ENCODE peak calls at places on chromosomes 4 and X, in six cellular contexts. I is endothelial cell; O is CD4-positive, alpha-beta T cell; Z is right lobe of liver; W is glutamatergic neuron; T is MM.1S. S is an unnamed sample.

GRCh38 chrX:11367609-11368430 is 74.6 kb downstream of the AMELX start:
- DNase-seq in I (peak; percentile 3), O (no peak), Z (no peak), W (no peak), T (no peak), S (no peak)

GRCh38 chr4:3868146-3868840 is 102.1 kb downstream of the ADRA2C start:
- DNase-seq in I (peak; percentile 45), O (peak; percentile 22), Z (no peak), W (peak; percentile 8), T (peak; percentile 18), S (peak; percentile 15)

GRCh38 chr4:8830611-8831200 is 40.9 kb downstream of the HMX1 start:
- DNase-seq in I (no peak), O (peak; percentile 26), Z (no peak), W (no peak), T (no peak), S (no peak)

GRCh38 chrX:5857232-5857631 is 371.4 kb downstream of the NLGN4X start:
- DNase-seq in I (no peak), O (no peak), Z (no peak), W (no peak), T (no peak), S (no peak)

GRCh38 chrX:11040405-11040804 is 70.7 kb upstream of the HCCS start:
- DNase-seq in I (no peak), O (no peak), Z (no peak), W (no peak), T (no peak), S (no peak)

GRCh38 chr4:82900016-82900334 is 560 bp upstream of the THAP9 start:
- DNase-seq in I (no peak), O (no peak), Z (no peak), W (no peak), T (peak; percentile 47), S (no peak)

GRCh38 chr4:20305976-20306375 is 54.3 kb downstream of the SLIT2 start:
- DNase-seq in I (no peak), O (no peak), Z (no peak), W (no peak), T (peak; percentile 41), S (no peak)

GRCh38 chr4:67549123-67549522 is 3.8 kb upstream of the CENPC start:
- DNase-seq in I (no peak), O (no peak), Z (no peak), W (no peak), T (peak; percentile 68), S (no peak)

GRCh38 chr4:114015444-114015899 is 36.0 kb upstream of the ARSJ start:
- DNase-seq in I (no peak), O (no peak), Z (no peak), W (no peak), T (no peak), S (no peak)

GRCh38 chr4:124018383-124019317 is 622.1 kb downstream of the SPRY1 start:
- DNase-seq in I (no peak), O (no peak), Z (peak; percentile 24), W (no peak), T (peak; percentile 84), S (peak; percentile 1)

GRCh38 chr4:188299161-188299560 is 159.9 kb downstream of the TRIML1 start:
- DNase-seq in I (no peak), O (no peak), Z (no peak), W (no peak), T (no peak), S (no peak)

GRCh38 chr4:25818293-25819240 is 44.2 kb downstream of the SEL1L3 start:
- DNase-seq in I (no peak), O (no peak), Z (no peak), W (no peak), T (no peak), S (no peak)

GRCh38 chr4:89253306-89253705 is 54.3 kb downstream of the GPRIN3 start:
- DNase-seq in I (no peak), O (no peak), Z (no peak), W (no peak), T (peak; percentile 33), S (no peak)

GRCh38 chr4:82833696-82834313 is 35.2 kb upstream of the SCD5 start:
- DNase-seq in I (no peak), O (no peak), Z (no peak), W (no peak), T (no peak), S (no peak)

GRCh38 chr4:3342182-3342854 is 49.5 kb downstream of the RGS12 start:
- DNase-seq in I (no peak), O (no peak), Z (no peak), W (no peak), T (no peak), S (peak; percentile 69)

GRCh38 chr4:185033950-185034349 is 15.7 kb downstream of the HELT start:
- DNase-seq in I (no peak), O (no peak), Z (no peak), W (no peak), T (peak; percentile 85), S (no peak)

GRCh38 chr4:13088726-13089658 is 395.1 kb downstream of the RAB28 start:
- DNase-seq in I (no peak), O (no peak), Z (no peak), W (no peak), T (no peak), S (no peak)

GRCh38 chr4:187606581-187606980 is 389.0 kb upstream of the ZFP42 start:
- DNase-seq in I (peak; percentile 48), O (no peak), Z (no peak), W (peak; percentile 46), T (peak; percentile 46), S (peak; percentile 15)

GRCh38 chr4:184503869-184504300 is 29.5 kb upstream of the IRF2 start:
- DNase-seq in I (no peak), O (no peak), Z (no peak), W (no peak), T (no peak), S (peak; percentile 33)

GRCh38 chr4:151955721-151956340 is 195.0 kb upstream of the GATB start:
- DNase-seq in I (no peak), O (no peak), Z (no peak), W (no peak), T (no peak), S (no peak)

GRCh38 chr4:139084425-139085093 is 69.0 kb downstream of the NOCT start:
- DNase-seq in I (peak; percentile 90), O (no peak), Z (peak; percentile 89), W (no peak), T (no peak), S (no peak)

GRCh38 chr4:176781739-176782100 is 11.0 kb downstream of the VEGFC start:
- DNase-seq in I (no peak), O (no peak), Z (no peak), W (no peak), T (no peak), S (no peak)

GRCh38 chr4:135948797-135949196 is 1583.5 kb downstream of the PCDH18 start:
- DNase-seq in I (no peak), O (no peak), Z (no peak), W (no peak), T (no peak), S (no peak)

GRCh38 chr4:165779950-165780670 is 92.9 kb upstream of the TLL1 start:
- DNase-seq in I (no peak), O (no peak), Z (no peak), W (no peak), T (no peak), S (no peak)

GRCh38 chr4:80265571-80266266 is 745 bp upstream of the FGF5 start:
- DNase-seq in I (no peak), O (no peak), Z (no peak), W (no peak), T (no peak), S (no peak)

GRCh38 chrX:140317462-140317861 is 187.4 kb downstream of the SOX3 start:
- DNase-seq in I (no peak), O (no peak), Z (no peak), W (no peak), T (no peak), S (no peak)
- TF ChIP-seq CTCF in I (no peak), O (no peak), Z (no peak), W (no peak), T (no peak), S (no peak)

GRCh38 chr4:7398788-7399432 is 35.8 kb downstream of the PSAPL1 start:
- DNase-seq in I (no peak), O (no peak), Z (no peak), W (no peak), T (no peak), S (no peak)

GRCh38 chr4:7397206-7398103 is 37.3 kb downstream of the PSAPL1 start:
- DNase-seq in I (no peak), O (no peak), Z (no peak), W (no peak), T (no peak), S (no peak)

GRCh38 chr4:7396186-7396585 is 38.5 kb downstream of the PSAPL1 start:
- DNase-seq in I (no peak), O (no peak), Z (no peak), W (no peak), T (no peak), S (no peak)

GRCh38 chr4:7399433-7400234 is 35.1 kb downstream of the PSAPL1 start:
- DNase-seq in I (no peak), O (no peak), Z (peak; percentile 4), W (no peak), T (no peak), S (no peak)

DNA sequence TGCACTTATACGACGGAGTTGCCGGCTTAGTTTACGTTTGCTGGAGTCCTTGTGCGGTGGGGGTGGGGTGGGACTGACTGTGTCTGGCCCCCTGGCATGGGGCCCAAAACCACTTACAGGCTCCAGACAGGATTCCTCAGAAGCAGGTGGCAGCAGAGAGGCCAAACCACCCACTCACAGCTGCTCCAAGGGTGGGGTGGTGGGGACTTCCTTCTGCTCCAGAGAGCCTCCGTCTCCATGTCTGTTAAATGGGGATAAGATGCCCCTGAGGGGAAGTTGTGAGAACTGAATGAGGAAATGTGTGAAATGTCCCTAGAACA is 36.7 kb downstream of the PSAPL1 start:
- DNase-seq in I (no peak), O (no peak), Z (no peak), W (no peak), T (no peak), S (peak; percentile 3)
- TF ChIP-seq CTCF in I (no peak), O (no peak), Z (no peak), W (no peak), T (no peak), S (no peak)

GRCh38 chr4:170089743-170090666 is at the start of gene AADAT:
- DNase-seq in I (peak; percentile 82), O (no peak), Z (peak; percentile 92), W (peak; percentile 94), T (peak; percentile 39), S (peak; percentile 51)
- TF ChIP-seq CTCF in I (peak; percentile 78), O (no peak), Z (peak; percentile 77), W (peak; percentile 77), T (peak; percentile 37), S (peak; percentile 33)

DNA sequence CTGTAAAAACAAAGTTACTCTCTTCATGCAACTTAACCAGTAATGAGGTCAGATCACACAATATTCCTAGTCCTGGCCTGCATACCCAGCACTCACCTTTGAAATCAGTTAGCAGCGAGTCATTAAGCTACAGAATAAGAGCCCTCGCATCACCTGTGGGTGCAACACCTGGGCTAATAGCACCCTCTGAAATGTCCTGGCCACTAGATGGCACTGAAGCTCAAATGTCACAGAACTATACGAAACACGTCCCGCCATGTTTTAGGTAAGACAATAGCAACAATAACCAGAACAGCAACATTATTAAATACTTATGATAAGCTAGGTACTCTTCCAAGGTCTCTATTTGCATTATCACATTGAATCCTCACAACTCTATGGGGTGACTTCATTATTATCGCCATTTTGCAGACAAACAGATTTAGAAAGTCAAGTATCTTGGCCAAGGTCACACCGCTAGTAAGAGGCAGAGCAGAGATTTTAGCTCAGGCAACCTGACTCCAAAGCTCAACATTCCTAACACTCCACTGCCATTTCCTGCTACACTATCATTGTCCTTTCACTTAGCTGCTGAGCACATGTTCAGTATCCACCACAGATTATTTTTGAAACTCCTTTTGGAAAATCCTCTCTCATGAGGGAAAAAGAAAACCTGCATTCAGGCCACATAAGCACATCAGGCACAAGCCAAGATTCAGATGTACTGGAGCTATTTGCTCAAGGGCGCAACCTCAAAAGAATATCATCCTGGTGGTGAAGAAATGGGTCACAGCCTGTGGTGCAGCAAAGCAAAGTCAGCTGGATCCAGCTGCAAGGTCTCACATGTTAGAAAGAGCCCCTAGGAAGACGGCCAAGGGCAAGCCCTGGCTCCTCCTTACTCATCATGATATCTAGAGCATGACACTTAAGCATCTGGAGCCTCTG is 59.5 kb upstream of the KDR start:
- DNase-seq in I (no peak), O (no peak), Z (no peak), W (no peak), T (peak; percentile 33), S (peak; percentile 50)
- TF ChIP-seq CTCF in I (peak; percentile 26), O (peak; percentile 32), Z (peak; percentile 33), W (no peak), T (peak; percentile 55), S (peak; percentile 36)

S was measured in activated CD8-positive, alpha-beta T cell treated with anti-CD3 and anti-CD28 coated beads for 36 hours.